ENCODE peak calls at places on chromosome 19, in five cellular contexts. P, T, D, I and C are unnamed samples.

GRCh38 chr19:920051-920857 is 3.1 kb downstream of the KISS1R start:
- DNase-seq in P (no peak), T (no peak), D (no peak), I (no peak), C (no peak)

GRCh38 chr19:13796301-13797057 is 1.2 kb downstream of the ZSWIM4 start:
- DNase-seq in P (peak), T (peak), D (no peak), I (peak), C (peak)

GRCh38 chr19:6632002-6632621 is 37.8 kb downstream of the TNFSF14 start:
- DNase-seq in P (peak), T (peak), D (peak), I (peak), C (peak)

GRCh38 chr19:47767349-47767748 is 11.2 kb upstream of the SELENOW start:
- DNase-seq in P (no peak), T (no peak), D (no peak), I (no peak), C (no peak)

GRCh38 chr19:53864308-53864836 is 3.3 kb upstream of the MYADM start:
- DNase-seq in P (no peak), T (no peak), D (no peak), I (peak), C (no peak)

GRCh38 chr19:44525721-44526430 is 3.6 kb downstream of the CEACAM20 start:
- DNase-seq in P (no peak), T (no peak), D (no peak), I (no peak), C (no peak)

GRCh38 chr19:31745731-31746130 is 396.5 kb upstream of the TSHZ3 start:
- DNase-seq in P (no peak), T (no peak), D (no peak), I (no peak), C (no peak)

GRCh38 chr19:31905980-31906948 is 439.1 kb upstream of the ZNF507 start:
- DNase-seq in P (no peak), T (no peak), D (no peak), I (no peak), C (no peak)

GRCh38 chr19:36488816-36489138 is 584 bp downstream of the ZNF566 start:
- DNase-seq in P (peak), T (peak), D (no peak), I (peak), C (no peak)

DNA sequence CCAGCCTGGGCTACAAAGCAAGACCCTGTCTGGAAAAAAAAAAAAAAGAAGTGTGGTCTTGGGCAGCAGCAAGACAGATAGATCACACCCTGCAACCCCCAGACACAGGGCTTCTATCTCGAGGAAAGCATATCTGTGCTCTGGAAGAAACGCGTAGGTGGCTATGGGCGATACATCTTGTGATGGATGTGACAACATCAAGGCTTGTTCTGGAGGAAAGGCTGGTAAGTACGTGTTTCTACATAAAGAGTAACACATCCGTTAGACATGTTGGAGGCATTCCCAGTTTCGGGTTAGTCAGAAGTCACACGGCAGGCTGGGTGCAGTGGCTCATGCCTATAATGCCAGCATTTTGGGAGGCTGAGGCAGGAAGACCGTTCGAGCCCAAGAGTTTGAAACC is 6.6 kb upstream of the DHDH start:
- DNase-seq in P (peak), T (no peak), D (no peak), I (no peak), C (peak)
- TF ChIP-seq MXI1 in P (no peak), T (no peak), D (no peak), I (no peak), C (no peak)

GRCh38 chr19:38655148-38655824 is 7.8 kb downstream of the ACTN4 start:
- DNase-seq in P (no peak), T (no peak), D (no peak), I (no peak), C (peak)
- TF ChIP-seq MXI1 in P (no peak), T (no peak), D (no peak), I (no peak), C (peak)

DNA sequence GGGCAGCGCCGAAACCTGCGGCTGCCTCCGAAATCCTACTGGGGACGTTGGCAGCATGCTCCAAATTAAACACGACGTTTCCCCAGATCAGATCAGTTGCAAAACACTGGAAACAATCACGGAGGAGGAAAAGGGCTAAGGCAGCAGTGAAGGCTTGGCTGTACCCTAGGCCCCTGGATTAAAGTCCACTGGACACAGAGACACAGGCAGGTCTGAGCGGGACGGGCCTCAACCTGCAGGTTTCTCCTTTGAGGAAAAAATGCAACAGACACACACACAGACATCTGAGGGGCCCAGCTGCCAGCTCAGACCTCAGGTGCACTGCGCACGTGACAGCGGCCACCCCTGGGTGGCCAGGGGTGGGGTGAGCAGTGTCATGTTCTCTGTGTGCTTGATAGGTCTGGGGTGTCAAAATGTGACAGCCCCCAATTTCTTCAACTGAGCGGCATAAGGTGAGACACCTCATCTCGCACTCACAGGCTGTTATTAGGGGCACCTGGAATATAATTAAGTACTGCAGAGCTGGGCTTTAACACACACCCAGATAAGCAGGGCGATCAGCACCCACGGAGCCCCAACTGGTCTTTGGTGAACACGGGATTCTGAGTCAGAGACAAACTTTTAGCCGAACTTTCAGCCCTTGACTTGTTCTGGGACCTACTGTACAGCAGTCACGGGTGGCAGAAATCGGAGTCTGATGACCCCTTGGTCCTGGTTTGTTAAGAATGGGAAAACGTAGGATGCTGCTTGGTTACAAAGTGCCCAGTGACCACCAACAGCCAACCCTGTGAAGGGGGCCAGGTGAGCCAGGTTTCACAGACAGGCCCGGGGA is 9.3 kb downstream of the SH3GL1 start:
- DNase-seq in P (no peak), T (no peak), D (no peak), I (peak), C (no peak)
- TF ChIP-seq MXI1 in P (no peak), T (no peak), D (no peak), I (peak), C (no peak)

GRCh38 chr19:42343344-42344110 is 18.1 kb downstream of the MEGF8 start:
- DNase-seq in P (peak), T (peak), D (no peak), I (no peak), C (no peak)

GRCh38 chr19:42344336-42344893 is 19.0 kb downstream of the MEGF8 start:
- DNase-seq in P (no peak), T (no peak), D (no peak), I (no peak), C (no peak)

GRCh38 chr19:42349378-42350107 is 24.1 kb downstream of the MEGF8 start:
- DNase-seq in P (no peak), T (no peak), D (no peak), I (no peak), C (no peak)

GRCh38 chr19:42348211-42348610 is 22.8 kb downstream of the MEGF8 start:
- DNase-seq in P (no peak), T (no peak), D (no peak), I (no peak), C (no peak)

DNA sequence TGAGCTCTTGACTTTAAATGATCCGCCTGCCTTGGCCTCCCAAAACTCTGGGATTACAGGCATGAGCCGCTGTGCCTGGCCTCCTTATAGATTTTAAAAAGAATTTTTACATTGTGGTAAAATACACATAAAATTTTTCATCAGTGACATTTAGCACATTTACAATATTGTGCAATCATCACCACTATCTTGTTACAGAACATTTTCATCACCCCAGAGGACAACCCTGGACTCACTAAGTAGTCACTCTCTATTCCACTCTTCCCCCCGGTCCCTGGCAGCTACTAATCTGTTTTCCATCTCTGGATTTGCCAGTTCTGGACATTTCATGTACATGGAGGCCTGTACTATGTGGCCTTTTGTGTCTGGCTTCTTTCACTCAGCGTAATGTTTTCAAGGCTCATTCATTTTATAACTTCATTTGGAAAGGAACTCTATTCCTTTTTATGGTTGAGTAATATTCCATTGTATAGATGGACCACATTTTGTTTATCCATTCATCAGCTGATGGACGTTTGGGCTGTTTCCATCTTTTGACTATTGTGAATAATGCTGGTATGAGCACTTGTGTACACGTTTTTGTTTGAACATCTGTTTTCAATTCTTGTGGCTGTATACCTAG is 19.9 kb downstream of the MEGF8 start:
- DNase-seq in P (no peak), T (no peak), D (no peak), I (no peak), C (peak)
- TF ChIP-seq MXI1 in P (no peak), T (no peak), D (no peak), I (no peak), C (no peak)

GRCh38 chr19:29113838-29114237 is 99.1 kb downstream of the UQCRFS1 start:
- DNase-seq in P (no peak), T (no peak), D (no peak), I (no peak), C (no peak)
- TF ChIP-seq MXI1 in P (no peak), T (no peak), D (no peak), I (no peak), C (no peak)

DNA sequence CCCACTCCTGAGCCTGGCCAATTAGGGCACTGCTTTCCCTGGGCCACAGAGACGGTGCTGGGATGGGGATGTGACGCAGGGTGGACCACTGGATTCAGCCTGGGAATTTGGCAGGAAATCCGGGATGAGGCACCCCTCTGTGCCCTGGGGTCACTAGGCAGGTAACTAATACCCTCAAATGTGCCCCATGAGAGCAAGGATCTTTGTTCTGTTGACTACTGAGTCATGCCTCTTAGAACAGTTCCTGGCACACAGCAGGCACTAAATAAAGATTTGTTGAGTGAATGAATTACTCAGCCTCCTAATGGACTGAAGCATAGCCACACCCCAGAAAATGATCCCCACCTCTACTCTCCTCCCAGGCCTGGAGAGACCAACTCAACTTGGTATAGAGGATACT is 15.9 kb downstream of the OPA3 start:
- DNase-seq in P (no peak), T (no peak), D (no peak), I (no peak), C (peak)
- TF ChIP-seq MXI1 in P (no peak), T (no peak), D (no peak), I (no peak), C (no peak)

DNA sequence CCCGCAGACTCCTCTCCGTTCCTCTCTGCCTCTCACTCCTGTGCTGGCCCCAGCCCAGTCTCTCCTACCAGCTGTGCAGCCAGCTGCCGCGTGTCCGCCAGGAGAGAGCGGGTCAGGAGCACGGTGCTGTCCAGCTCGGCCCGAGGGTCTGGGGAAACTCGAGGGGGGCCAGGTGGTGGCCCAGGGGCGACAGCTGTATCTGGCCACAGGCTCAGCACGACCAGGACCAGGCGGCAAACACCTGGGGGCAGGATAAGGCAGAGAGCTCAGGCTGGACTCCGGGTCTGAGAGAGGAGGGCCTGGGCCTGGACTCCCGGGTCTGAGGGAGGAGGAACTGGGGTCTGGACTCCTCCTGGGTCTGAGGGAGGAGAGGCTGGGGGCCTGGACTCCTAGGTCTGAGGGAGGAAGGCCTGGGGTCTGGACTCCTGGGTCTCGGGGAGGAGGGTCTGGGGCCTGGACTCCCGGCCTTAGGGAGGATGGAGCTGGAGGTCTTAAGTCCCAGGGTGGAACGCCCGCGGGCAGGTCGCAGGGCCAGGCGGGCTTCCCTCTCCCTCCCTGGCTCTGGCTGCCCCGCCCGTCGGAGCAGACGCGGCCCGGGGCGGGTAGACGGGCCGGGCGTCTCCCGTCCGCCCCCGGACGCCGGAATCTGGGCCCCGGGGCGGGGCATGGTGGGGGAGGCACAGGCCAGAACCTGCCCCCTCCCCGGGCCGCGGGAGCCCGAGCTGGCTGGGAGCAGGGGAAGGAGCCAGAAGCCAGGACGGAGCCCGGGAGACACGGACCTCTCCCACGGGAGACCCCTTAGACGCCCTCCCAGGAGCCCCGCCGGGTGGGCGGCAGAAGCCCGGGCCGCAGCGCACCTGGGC is 1.3 kb downstream of the IL11 start:
- DNase-seq in P (peak), T (peak), D (no peak), I (no peak), C (peak)
- TF ChIP-seq MXI1 in P (no peak), T (no peak), D (no peak), I (no peak), C (peak)